ENCODE peak calls at places on chromosomes 1 and 21, in six cellular contexts. One of them, this sample, is unnamed.

GRCh38 chr21:31665397-31665796 is 5.9 kb downstream of the SOD1 start:
- DNase-seq in NB4: peak
- DNase-seq in stomach: no peak
- DNase-seq in hepatocyte: no peak
- DNase-seq in endothelial cell: peak
- DNase-seq in body of pancreas: no peak
- DNase-seq in this sample: no peak

GRCh38 chr1:176996455-176997090 is 167.9 kb downstream of the ASTN1 start:
- DNase-seq in NB4: no peak
- DNase-seq in hepatocyte: no peak
- DNase-seq in stomach: no peak
- DNase-seq in body of pancreas: no peak
- DNase-seq in endothelial cell: no peak
- DNase-seq in this sample: no peak

GRCh38 chr1:35499230-35499629 is 58.0 kb downstream of the KIAA0319L start:
- DNase-seq in body of pancreas: no peak
- DNase-seq in hepatocyte: no peak
- DNase-seq in endothelial cell: no peak
- DNase-seq in NB4: no peak
- DNase-seq in stomach: no peak
- DNase-seq in this sample: no peak

GRCh38 chr1:55527831-55528230 is 312.7 kb upstream of the USP24 start:
- DNase-seq in NB4: no peak
- DNase-seq in hepatocyte: no peak
- DNase-seq in endothelial cell: no peak
- DNase-seq in body of pancreas: no peak
- DNase-seq in stomach: no peak
- DNase-seq in this sample: no peak

GRCh38 chr21:42687796-42688195 is 34.4 kb downstream of the PDE9A start:
- DNase-seq in body of pancreas: no peak
- DNase-seq in hepatocyte: no peak
- DNase-seq in stomach: no peak
- DNase-seq in endothelial cell: no peak
- DNase-seq in NB4: no peak
- DNase-seq in this sample: no peak

GRCh38 chr1:207424570-207425131 is 29.5 kb upstream of the CR2 start:
- DNase-seq in NB4: no peak
- DNase-seq in hepatocyte: no peak
- DNase-seq in endothelial cell: no peak
- DNase-seq in body of pancreas: no peak
- DNase-seq in stomach: no peak
- DNase-seq in this sample: peak

GRCh38 chr21:37119421-37120218 is 46.6 kb downstream of the TTC3 start:
- DNase-seq in body of pancreas: no peak
- DNase-seq in stomach: no peak
- DNase-seq in NB4: peak
- DNase-seq in endothelial cell: peak
- DNase-seq in hepatocyte: peak
- DNase-seq in this sample: no peak

GRCh38 chr1:12134716-12135115 is 32.1 kb upstream of the TNFRSF1B start:
- DNase-seq in hepatocyte: no peak
- DNase-seq in endothelial cell: no peak
- DNase-seq in NB4: no peak
- DNase-seq in body of pancreas: no peak
- DNase-seq in stomach: no peak
- DNase-seq in this sample: no peak

GRCh38 chr1:37096523-37096922 is 62.2 kb upstream of the GRIK3 start:
- DNase-seq in NB4: peak
- DNase-seq in body of pancreas: no peak
- DNase-seq in stomach: no peak
- DNase-seq in endothelial cell: peak
- DNase-seq in hepatocyte: no peak
- DNase-seq in this sample: no peak

GRCh38 chr1:228262475-228262874 is 54.6 kb downstream of the OBSCN start:
- DNase-seq in stomach: no peak
- DNase-seq in hepatocyte: no peak
- DNase-seq in NB4: no peak
- DNase-seq in body of pancreas: no peak
- DNase-seq in endothelial cell: no peak
- DNase-seq in this sample: no peak

GRCh38 chr1:228264100-228264816 is 56.4 kb downstream of the OBSCN start:
- DNase-seq in endothelial cell: no peak
- DNase-seq in NB4: no peak
- DNase-seq in stomach: no peak
- DNase-seq in body of pancreas: no peak
- DNase-seq in hepatocyte: no peak
- DNase-seq in this sample: no peak

GRCh38 chr1:228263636-228264035 is 55.8 kb downstream of the OBSCN start:
- DNase-seq in stomach: no peak
- DNase-seq in hepatocyte: no peak
- DNase-seq in body of pancreas: no peak
- DNase-seq in NB4: no peak
- DNase-seq in endothelial cell: no peak
- DNase-seq in this sample: no peak

GRCh38 chr1:228267962-228268890 is 60.4 kb downstream of the OBSCN start:
- DNase-seq in stomach: no peak
- DNase-seq in endothelial cell: peak
- DNase-seq in NB4: no peak
- DNase-seq in hepatocyte: no peak
- DNase-seq in body of pancreas: no peak
- DNase-seq in this sample: no peak

GRCh38 chr1:228265167-228265566 is 57.3 kb downstream of the OBSCN start:
- DNase-seq in NB4: peak
- DNase-seq in stomach: no peak
- DNase-seq in endothelial cell: no peak
- DNase-seq in body of pancreas: no peak
- DNase-seq in hepatocyte: no peak
- DNase-seq in this sample: no peak
- TF ChIP-seq CTCF in NB4: peak
- TF ChIP-seq CTCF in stomach: no peak
- TF ChIP-seq CTCF in endothelial cell: peak
- TF ChIP-seq CTCF in body of pancreas: peak
- TF ChIP-seq CTCF in hepatocyte: peak
- TF ChIP-seq CTCF in this sample: no peak

DNA sequence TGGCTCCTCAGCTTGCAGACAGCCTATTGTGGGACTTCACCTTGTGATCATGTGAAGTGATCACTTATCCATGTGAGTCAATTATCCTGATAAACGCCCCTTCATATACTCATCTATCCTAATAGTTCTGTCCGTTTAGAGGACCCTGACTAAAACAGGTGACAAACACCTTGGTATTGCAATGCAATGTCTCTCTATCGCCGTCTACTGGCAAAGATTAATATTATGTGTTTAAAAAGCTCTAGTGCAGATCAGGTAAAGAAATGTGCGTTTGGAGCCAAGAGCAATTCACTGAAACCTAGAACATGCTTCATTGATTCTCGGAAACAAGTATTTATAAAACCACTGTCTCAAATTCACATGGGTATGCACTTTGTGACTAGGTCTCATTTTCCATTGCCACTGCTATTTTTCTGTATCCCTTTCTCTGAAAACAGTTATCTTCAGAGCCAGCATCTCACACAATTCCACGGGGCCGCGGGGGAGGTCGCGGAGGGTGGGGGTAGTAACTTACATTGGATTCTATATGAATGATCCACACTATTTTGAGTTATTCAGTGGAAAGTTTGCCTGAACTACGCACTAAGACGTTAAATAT is 554.6 kb upstream of the NCAM2 start:
- DNase-seq in body of pancreas: no peak
- DNase-seq in NB4: peak
- DNase-seq in stomach: no peak
- DNase-seq in hepatocyte: peak
- DNase-seq in endothelial cell: no peak
- DNase-seq in this sample: no peak
- TF ChIP-seq CTCF in body of pancreas: peak
- TF ChIP-seq CTCF in NB4: peak
- TF ChIP-seq CTCF in stomach: peak
- TF ChIP-seq CTCF in hepatocyte: peak
- TF ChIP-seq CTCF in endothelial cell: peak
- TF ChIP-seq CTCF in this sample: no peak

GRCh38 chr1:25664800-25665199 is 48.2 kb downstream of the MAN1C1 start:
- DNase-seq in hepatocyte: no peak
- DNase-seq in stomach: no peak
- DNase-seq in endothelial cell: no peak
- DNase-seq in body of pancreas: no peak
- DNase-seq in NB4: no peak
- DNase-seq in this sample: no peak

GRCh38 chr1:25668931-25669573 is 52.5 kb downstream of the MAN1C1 start:
- DNase-seq in body of pancreas: no peak
- DNase-seq in NB4: no peak
- DNase-seq in hepatocyte: no peak
- DNase-seq in stomach: no peak
- DNase-seq in endothelial cell: no peak
- DNase-seq in this sample: no peak

GRCh38 chr1:25666437-25666836 is 49.8 kb downstream of the MAN1C1 start:
- DNase-seq in body of pancreas: no peak
- DNase-seq in endothelial cell: no peak
- DNase-seq in stomach: no peak
- DNase-seq in NB4: no peak
- DNase-seq in hepatocyte: no peak
- DNase-seq in this sample: no peak

GRCh38 chr1:25661043-25661807 is 44.6 kb downstream of the MAN1C1 start:
- DNase-seq in stomach: peak
- DNase-seq in NB4: peak
- DNase-seq in endothelial cell: no peak
- DNase-seq in hepatocyte: peak
- DNase-seq in body of pancreas: no peak
- DNase-seq in this sample: peak

DNA sequence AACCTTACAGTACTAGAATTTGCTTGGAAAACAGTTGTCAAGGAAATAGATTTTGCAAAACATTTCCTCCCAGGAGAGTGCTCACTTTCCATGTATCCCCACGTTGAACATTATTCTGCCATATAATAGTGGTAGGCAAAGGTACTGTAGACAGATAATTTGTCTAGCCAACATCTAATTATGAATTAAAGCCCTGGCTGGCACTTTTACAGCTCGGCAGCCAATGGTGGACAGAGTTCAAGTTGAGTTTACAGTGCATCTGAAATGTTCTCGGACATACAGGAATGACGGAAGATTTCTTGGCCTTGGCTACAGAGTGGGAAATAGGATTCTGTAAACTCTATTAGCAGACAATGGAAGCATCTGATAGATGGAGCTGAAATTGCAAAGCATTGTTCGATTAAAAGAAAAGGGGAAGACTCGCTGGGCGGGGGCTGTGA is 47.8 kb downstream of the MAN1C1 start:
- DNase-seq in hepatocyte: no peak
- DNase-seq in endothelial cell: no peak
- DNase-seq in stomach: no peak
- DNase-seq in body of pancreas: no peak
- DNase-seq in NB4: no peak
- DNase-seq in this sample: no peak
- TF ChIP-seq CTCF in hepatocyte: no peak
- TF ChIP-seq CTCF in endothelial cell: no peak
- TF ChIP-seq CTCF in stomach: no peak
- TF ChIP-seq CTCF in body of pancreas: no peak
- TF ChIP-seq CTCF in NB4: no peak
- TF ChIP-seq CTCF in this sample: no peak

GRCh38 chr1:93207211-93207610 is 26.7 kb downstream of the CCDC18 start:
- DNase-seq in hepatocyte: no peak
- DNase-seq in endothelial cell: no peak
- DNase-seq in body of pancreas: no peak
- DNase-seq in stomach: no peak
- DNase-seq in NB4: no peak
- DNase-seq in this sample: no peak
- TF ChIP-seq CTCF in hepatocyte: no peak
- TF ChIP-seq CTCF in endothelial cell: no peak
- TF ChIP-seq CTCF in body of pancreas: no peak
- TF ChIP-seq CTCF in stomach: no peak
- TF ChIP-seq CTCF in NB4: no peak
- TF ChIP-seq CTCF in this sample: no peak

GRCh38 chr1:210586785-210587184 is 258.1 kb downstream of the HHAT start:
- DNase-seq in body of pancreas: no peak
- DNase-seq in hepatocyte: no peak
- DNase-seq in stomach: no peak
- DNase-seq in NB4: no peak
- DNase-seq in endothelial cell: no peak
- DNase-seq in this sample: no peak

GRCh38 chr1:210582186-210582981 is 253.7 kb downstream of the HHAT start:
- DNase-seq in NB4: peak
- DNase-seq in hepatocyte: no peak
- DNase-seq in stomach: no peak
- DNase-seq in body of pancreas: no peak
- DNase-seq in endothelial cell: no peak
- DNase-seq in this sample: no peak

GRCh38 chr1:210588357-210588756 is 259.7 kb downstream of the HHAT start:
- DNase-seq in endothelial cell: no peak
- DNase-seq in NB4: no peak
- DNase-seq in hepatocyte: no peak
- DNase-seq in body of pancreas: no peak
- DNase-seq in stomach: no peak
- DNase-seq in this sample: no peak

GRCh38 chr1:210587547-210587946 is 258.8 kb downstream of the HHAT start:
- DNase-seq in stomach: no peak
- DNase-seq in endothelial cell: no peak
- DNase-seq in body of pancreas: no peak
- DNase-seq in hepatocyte: no peak
- DNase-seq in NB4: no peak
- DNase-seq in this sample: no peak

GRCh38 chr1:210584439-210585113 is 255.9 kb downstream of the HHAT start:
- DNase-seq in stomach: peak
- DNase-seq in body of pancreas: peak
- DNase-seq in NB4: peak
- DNase-seq in endothelial cell: peak
- DNase-seq in hepatocyte: peak
- DNase-seq in this sample: peak
- TF ChIP-seq CTCF in stomach: peak
- TF ChIP-seq CTCF in body of pancreas: peak
- TF ChIP-seq CTCF in NB4: peak
- TF ChIP-seq CTCF in endothelial cell: peak
- TF ChIP-seq CTCF in hepatocyte: peak
- TF ChIP-seq CTCF in this sample: no peak

GRCh38 chr1:239308701-239309333 is 77.6 kb upstream of the CHRM3 start:
- DNase-seq in endothelial cell: peak
- DNase-seq in stomach: peak
- DNase-seq in body of pancreas: peak
- DNase-seq in hepatocyte: peak
- DNase-seq in NB4: peak
- DNase-seq in this sample: peak
- TF ChIP-seq CTCF in endothelial cell: peak
- TF ChIP-seq CTCF in stomach: peak
- TF ChIP-seq CTCF in body of pancreas: peak
- TF ChIP-seq CTCF in hepatocyte: peak
- TF ChIP-seq CTCF in NB4: no peak
- TF ChIP-seq CTCF in this sample: peak

GRCh38 chr1:22380024-22380785 is 71.4 kb upstream of the ZBTB40 start:
- DNase-seq in hepatocyte: no peak
- DNase-seq in endothelial cell: no peak
- DNase-seq in body of pancreas: no peak
- DNase-seq in NB4: peak
- DNase-seq in stomach: no peak
- DNase-seq in this sample: no peak
- TF ChIP-seq CTCF in hepatocyte: no peak
- TF ChIP-seq CTCF in endothelial cell: no peak
- TF ChIP-seq CTCF in body of pancreas: no peak
- TF ChIP-seq CTCF in NB4: peak
- TF ChIP-seq CTCF in stomach: no peak
- TF ChIP-seq CTCF in this sample: no peak